ENCODE peak calls at places on chromosomes 2 and 18, in nine cellular contexts. H, A, Y, N, G, B, C, K and R are unnamed samples. For H3K4me1, the result is how much of the 10 kb centered on the place peaks cover.

GRCh38 chr2:10408649-10409579 is 39.2 kb downstream of the ODC1 start:
- DNase-seq in Y (peak), H (peak), N (peak), K (peak), A (peak), G (peak), B (peak), C (peak), R (peak)

GRCh38 chr2:112542974-112543760 is 902 bp downstream of the POLR1B start:
- DNase-seq in K (no peak), B (no peak), G (peak), N (no peak), C (no peak), H (no peak), A (no peak), Y (no peak), R (no peak)

GRCh38 chr2:53353372-53354111 is 414.1 kb upstream of the CHAC2 start:
- DNase-seq in B (no peak), G (no peak), C (no peak), Y (no peak), H (peak), A (no peak), K (peak), N (no peak), R (no peak)

GRCh38 chr2:110873056-110873502 is 140.7 kb downstream of the ACOXL start:
- DNase-seq in B (no peak), N (no peak), A (no peak), Y (no peak), G (no peak), C (no peak), K (no peak), H (no peak), R (no peak)

GRCh38 chr18:51821610-51822009 is 518.4 kb upstream of the DCC start:
- DNase-seq in Y (no peak), K (no peak), A (no peak), G (no peak), N (no peak), B (no peak), H (no peak), C (no peak), R (no peak)

GRCh38 chr2:223681125-223681524 is 79.0 kb upstream of the SCG2 start:
- DNase-seq in N (no peak), G (no peak), H (no peak), B (no peak), A (no peak), K (no peak), C (no peak), Y (no peak), R (no peak)

GRCh38 chr2:119233326-119234020 is 9.8 kb downstream of the STEAP3 start:
- DNase-seq in K (no peak), A (no peak), C (no peak), Y (no peak), G (no peak), N (no peak), H (no peak), B (no peak), R (no peak)

GRCh38 chr2:85259101-85259590 is 68.6 kb downstream of the TGOLN2 start:
- DNase-seq in Y (no peak), A (no peak), B (no peak), K (peak), C (no peak), H (peak), N (no peak), G (no peak), R (no peak)

GRCh38 chr2:28400434-28400833 is 7.8 kb downstream of the FOSL2 start:
- DNase-seq in N (no peak), K (no peak), C (no peak), A (no peak), H (no peak), Y (no peak), B (no peak), G (no peak), R (no peak)

GRCh38 chr2:184562532-184562931 is 35.8 kb upstream of the ZNF804A start:
- DNase-seq in G (no peak), B (no peak), K (no peak), C (no peak), H (no peak), N (no peak), A (no peak), Y (no peak), R (no peak)

GRCh38 chr2:196887431-196887830 is 39.1 kb downstream of the PGAP1 start:
- DNase-seq in G (no peak), B (no peak), C (no peak), H (no peak), A (no peak), Y (no peak), N (no peak), K (no peak), R (no peak)

GRCh38 chr2:69177063-69177771 is 164.2 kb downstream of the ANTXR1 start:
- DNase-seq in N (peak), A (no peak), C (peak), G (no peak), Y (peak), K (no peak), B (peak), H (peak), R (no peak)

GRCh38 chr2:66849128-66849527 is 414.2 kb downstream of the MEIS1 start:
- DNase-seq in K (no peak), B (no peak), H (no peak), A (no peak), Y (no peak), C (no peak), G (no peak), N (no peak), R (peak)

GRCh38 chr2:175853110-175853509 is 149.0 kb downstream of the LNPK start:
- DNase-seq in Y (no peak), G (no peak), A (no peak), K (no peak), N (no peak), C (no peak), H (no peak), B (no peak), R (no peak)

GRCh38 chr2:145116834-145117233 is 596.9 kb upstream of the ZEB2 start:
- DNase-seq in C (no peak), H (no peak), G (no peak), A (no peak), B (no peak), N (no peak), K (no peak), Y (no peak), R (no peak)

GRCh38 chr2:167294031-167294774 is 405.9 kb downstream of the XIRP2 start:
- DNase-seq in K (peak), H (no peak), B (no peak), C (no peak), G (peak), Y (no peak), A (no peak), N (peak), R (peak)

GRCh38 chr18:29164993-29165599 is 988.2 kb upstream of the CDH2 start:
- DNase-seq in A (no peak), H (no peak), Y (no peak), N (no peak), G (peak), C (no peak), B (no peak), K (no peak), R (no peak)

GRCh38 chr2:187499941-187500532 is 52.0 kb upstream of the CALCRL start:
- DNase-seq in K (peak), A (no peak), G (peak), H (peak), C (peak), B (peak), Y (peak), N (no peak), R (peak)

GRCh38 chr18:58401191-58401590 is 227.7 kb downstream of the ALPK2 start:
- DNase-seq in Y (no peak), H (no peak), G (no peak), K (no peak), C (no peak), B (no peak), A (no peak), N (no peak), R (no peak)

GRCh38 chr2:241593271-241593670 is 34.7 kb downstream of the BOK start:
- DNase-seq in G (no peak), B (no peak), H (no peak), Y (no peak), N (no peak), A (no peak), K (no peak), C (no peak), R (no peak)

GRCh38 chr2:101442042-101442666 is 32.8 kb downstream of the RFX8 start:
- DNase-seq in H (no peak), Y (no peak), C (no peak), N (no peak), G (no peak), A (no peak), K (no peak), B (no peak), R (no peak)

GRCh38 chr2:168174761-168175160 is 72.6 kb downstream of the STK39 start:
- DNase-seq in N (no peak), H (no peak), B (no peak), G (no peak), Y (no peak), K (no peak), A (no peak), C (no peak), R (no peak)

GRCh38 chr18:59681521-59682004 is 15.7 kb downstream of the CCBE1 start:
- DNase-seq in C (no peak), G (no peak), A (no peak), Y (peak), B (no peak), K (no peak), N (no peak), H (no peak), R (no peak)

GRCh38 chr18:79573921-79574491 is 105.6 kb upstream of the CTDP1 start:
- DNase-seq in G (no peak), H (no peak), B (peak), Y (peak), K (no peak), C (no peak), A (no peak), N (peak), R (peak)

GRCh38 chr2:119263656-119264055 is 40.0 kb downstream of the STEAP3 start:
- DNase-seq in N (no peak), K (no peak), C (no peak), A (no peak), G (no peak), Y (no peak), B (no peak), H (no peak), R (no peak)

GRCh38 chr18:12278153-12278764 is 24.1 kb downstream of the CIDEA start:
- DNase-seq in N (no peak), B (no peak), K (no peak), A (no peak), G (no peak), H (no peak), Y (no peak), C (peak), R (no peak)

GRCh38 chr18:74528913-74529312 is 5.4 kb upstream of the CNDP1 start:
- DNase-seq in C (no peak), G (no peak), A (no peak), B (no peak), K (no peak), N (no peak), H (no peak), Y (peak), R (no peak)

GRCh38 chr18:31656754-31657153 is 27.6 kb downstream of the B4GALT6 start:
- DNase-seq in Y (no peak), H (no peak), C (no peak), B (no peak), A (no peak), K (no peak), N (no peak), G (no peak), R (no peak)

GRCh38 chr2:197101519-197101918 is 175.0 kb upstream of the PGAP1 start:
- DNase-seq in H (no peak), Y (no peak), A (no peak), C (no peak), K (no peak), G (no peak), B (no peak), N (no peak), R (no peak)

GRCh38 chr18:68662779-68663178 is 52.1 kb downstream of the TMX3 start:
- DNase-seq in H (no peak), K (no peak), N (no peak), B (no peak), G (no peak), Y (no peak), A (no peak), C (no peak), R (no peak)

GRCh38 chr2:219997341-219997851 is 370.0 kb downstream of the SLC4A3 start:
- DNase-seq in C (peak), B (peak), N (no peak), H (peak), A (no peak), K (peak), G (peak), Y (no peak), R (peak)

GRCh38 chr2:120934891-120935338 is 199.2 kb downstream of the GLI2 start:
- DNase-seq in N (no peak), Y (no peak), G (no peak), H (peak), A (no peak), C (no peak), K (no peak), B (no peak), R (no peak)

GRCh38 chr2:213104089-213104902 is 47.1 kb downstream of the IKZF2 start:
- DNase-seq in G (peak), C (no peak), B (no peak), Y (no peak), N (no peak), H (peak), A (no peak), K (no peak), R (no peak)

GRCh38 chr2:79511320-79511951 is 1.4 kb upstream of the CTNNA2 start:
- DNase-seq in N (no peak), G (peak), B (no peak), A (no peak), C (no peak), Y (no peak), H (peak), K (peak), R (peak)

DNA sequence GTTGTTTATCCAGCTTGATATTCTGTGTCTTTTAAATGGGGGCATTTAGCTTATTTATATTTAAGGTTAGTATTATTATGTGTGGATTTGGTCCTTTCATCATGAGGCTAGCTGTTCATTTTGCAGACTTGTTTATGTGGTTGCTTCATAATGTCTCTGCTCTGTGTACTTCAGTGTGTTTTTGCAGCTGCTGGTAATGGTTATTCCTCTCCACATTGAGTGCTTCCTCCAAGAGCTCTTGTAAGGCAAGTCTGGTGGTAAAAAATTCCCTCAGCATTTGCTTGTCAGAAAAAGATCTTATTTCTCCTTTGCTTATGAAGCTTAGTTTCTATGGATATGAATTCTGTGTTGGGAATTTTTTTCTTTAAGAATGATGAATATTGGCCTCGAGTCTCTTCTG is 47.8 kb upstream of the NT5C1B start:
- DNase-seq in A (no peak), G (no peak), H (no peak), K (no peak), N (no peak), C (no peak), Y (no peak), B (no peak), R (no peak)
- H3K4me3 ChIP-seq in A (no peak), G (no peak), H (no peak), K (no peak), N (no peak), C (no peak), Y (no peak), B (no peak), R (no peak)

GRCh38 chr18:24459772-24460171 is 665 bp upstream of the HRH4 start:
- DNase-seq in B (no peak), Y (no peak), C (no peak), H (no peak), A (no peak), N (no peak), G (no peak), K (no peak), R (no peak)
- H3K27ac ChIP-seq in B (no peak), Y (no peak), C (no peak), H (no peak), A (no peak), N (no peak), G (no peak), K (no peak), R (no peak)

DNA sequence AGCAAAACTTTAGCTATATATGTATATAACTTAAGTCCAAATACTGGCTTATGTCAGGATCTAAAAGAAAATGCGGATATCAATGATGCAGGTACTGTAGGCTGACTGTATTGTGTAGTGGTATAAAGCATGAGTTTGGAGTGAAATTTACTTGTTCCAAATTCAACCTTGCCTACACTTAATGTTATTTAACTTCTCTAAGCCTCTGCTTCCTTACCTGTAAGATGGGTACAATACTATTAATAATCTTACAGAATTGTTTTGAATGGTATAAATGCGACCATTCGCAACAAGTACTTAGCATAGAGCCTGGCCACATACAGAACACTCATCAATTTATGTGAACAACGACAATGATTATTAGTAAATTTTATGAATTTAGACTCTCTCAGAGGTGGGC is 62.4 kb downstream of the SPRED2 start:
- DNase-seq in C (no peak), B (no peak), G (no peak), K (no peak), H (no peak), N (no peak), Y (no peak), A (no peak), R (no peak)
- H3K4me1 ChIP-seq in C (under half), B (under half), G (under half), K (under half), H (half or more), N (under half), Y (under half), A (under half), R (under half)

DNA sequence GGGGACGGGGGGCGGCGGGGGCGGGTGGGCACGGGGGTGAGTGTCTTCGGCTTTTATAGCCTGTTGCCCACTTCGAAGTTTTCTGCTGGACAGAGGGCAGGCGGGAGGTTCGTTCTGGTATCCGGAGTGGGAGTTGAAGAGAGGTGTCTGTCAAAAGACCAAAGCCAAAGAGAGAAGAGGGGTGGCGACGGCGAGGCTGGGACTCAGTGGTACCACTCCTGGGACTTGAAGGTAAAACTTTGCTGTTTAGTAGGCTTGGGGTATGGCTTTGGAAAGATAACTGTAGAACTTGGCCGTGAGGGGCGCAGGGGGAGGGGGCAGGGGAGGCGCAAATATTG is 215.8 kb upstream of the DTNA start:
- DNase-seq in K (no peak), A (no peak), G (peak), Y (peak), N (peak), H (no peak), C (no peak), B (no peak), R (peak)
- H3K4me3 ChIP-seq in K (no peak), A (no peak), G (peak), Y (peak), N (peak), H (no peak), C (peak), B (peak), R (peak)

GRCh38 chr2:239462671-239463506 is 62.1 kb upstream of the HDAC4 start:
- DNase-seq in K (no peak), C (no peak), N (peak), H (no peak), Y (peak), G (no peak), A (no peak), B (no peak), R (no peak)
- H3K27ac ChIP-seq in K (no peak), C (no peak), N (no peak), H (no peak), Y (no peak), G (no peak), A (no peak), B (no peak), R (no peak)

DNA sequence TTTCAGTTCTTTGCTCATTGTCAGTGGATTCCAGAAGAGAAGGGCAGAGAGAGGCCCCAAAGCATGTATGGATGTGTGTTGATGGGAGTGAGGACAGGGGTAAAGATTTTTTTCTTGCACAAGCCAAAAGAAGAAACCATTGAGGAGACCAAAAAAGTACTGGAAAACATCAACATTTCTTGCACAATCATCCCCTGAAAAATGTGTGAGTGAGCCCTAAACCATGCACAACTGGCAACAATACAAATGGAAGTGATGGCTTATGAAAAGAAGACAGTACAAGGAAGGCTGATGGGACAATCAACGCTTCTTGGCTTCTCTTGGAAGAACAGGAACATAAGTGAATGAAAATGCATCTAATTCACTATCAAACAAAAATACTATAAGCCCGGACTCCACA is 5.6 kb upstream of the SMAD7 start:
- DNase-seq in A (no peak), H (no peak), N (no peak), B (no peak), Y (no peak), C (no peak), K (no peak), G (no peak), R (no peak)
- H3K4me1 ChIP-seq in A (under half), H (half or more), N (half or more), B (under half), Y (under half), C (under half), K (under half), G (under half), R (under half)